ENCODE peak calls at places on chromosomes 11 and 22, in four cellular contexts. One of them, this sample, is unnamed.
A peak's percentile ranks its signal among the peaks of the same experiment; 100 is the strongest.

GRCh38 chr11:61102667-61103491 is 590 bp downstream of the CD5 start:
- DNase-seq in activated CD8-positive, alpha-beta T cell treated with anti-CD3 and anti-CD28 coated beads for 36 hours: peak; percentile 56
- DNase-seq in Panc1: no peak
- DNase-seq in AG04449: no peak
- DNase-seq in this sample: no peak

GRCh38 chr11:26806209-26806608 is 84.3 kb upstream of the SLC5A12 start:
- DNase-seq in activated CD8-positive, alpha-beta T cell treated with anti-CD3 and anti-CD28 coated beads for 36 hours: no peak
- DNase-seq in Panc1: no peak
- DNase-seq in AG04449: peak; percentile 26
- DNase-seq in this sample: no peak

GRCh38 chr11:33151411-33151810 is 9.9 kb downstream of the CSTF3 start:
- DNase-seq in activated CD8-positive, alpha-beta T cell treated with anti-CD3 and anti-CD28 coated beads for 36 hours: no peak
- DNase-seq in Panc1: no peak
- DNase-seq in AG04449: no peak
- DNase-seq in this sample: no peak

GRCh38 chr11:117315285-117316196 is 515 bp downstream of the BACE1 start:
- DNase-seq in activated CD8-positive, alpha-beta T cell treated with anti-CD3 and anti-CD28 coated beads for 36 hours: peak; percentile 36
- DNase-seq in Panc1: no peak
- DNase-seq in AG04449: no peak
- DNase-seq in this sample: no peak

GRCh38 chr11:134025086-134025437 is 43.8 kb upstream of the JAM3 start:
- DNase-seq in activated CD8-positive, alpha-beta T cell treated with anti-CD3 and anti-CD28 coated beads for 36 hours: no peak
- DNase-seq in Panc1: no peak
- DNase-seq in AG04449: no peak
- DNase-seq in this sample: no peak

GRCh38 chr11:95363189-95363588 is 132.2 kb upstream of the SESN3 start:
- DNase-seq in activated CD8-positive, alpha-beta T cell treated with anti-CD3 and anti-CD28 coated beads for 36 hours: no peak
- DNase-seq in Panc1: no peak
- DNase-seq in AG04449: no peak
- DNase-seq in this sample: no peak

GRCh38 chr11:63937713-63938480 is 905 bp upstream of the NAA40 start:
- DNase-seq in activated CD8-positive, alpha-beta T cell treated with anti-CD3 and anti-CD28 coated beads for 36 hours: peak; percentile 51
- DNase-seq in Panc1: peak; percentile 20
- DNase-seq in AG04449: no peak
- DNase-seq in this sample: no peak

GRCh38 chr11:115201121-115201792 is 303.0 kb downstream of the CADM1 start:
- DNase-seq in activated CD8-positive, alpha-beta T cell treated with anti-CD3 and anti-CD28 coated beads for 36 hours: no peak
- DNase-seq in Panc1: no peak
- DNase-seq in AG04449: peak; percentile 89
- DNase-seq in this sample: no peak

GRCh38 chr11:48056325-48057183 is 76.2 kb downstream of the PTPRJ start:
- DNase-seq in activated CD8-positive, alpha-beta T cell treated with anti-CD3 and anti-CD28 coated beads for 36 hours: no peak
- DNase-seq in Panc1: no peak
- DNase-seq in AG04449: no peak
- DNase-seq in this sample: no peak

GRCh38 chr22:36374603-36375024 is 13.2 kb downstream of the MYH9 start:
- DNase-seq in activated CD8-positive, alpha-beta T cell treated with anti-CD3 and anti-CD28 coated beads for 36 hours: peak; percentile 88
- DNase-seq in Panc1: no peak
- DNase-seq in AG04449: no peak
- DNase-seq in this sample: peak; percentile 97

GRCh38 chr11:123103326-123103980 is 41.5 kb upstream of the HSPA8 start:
- DNase-seq in activated CD8-positive, alpha-beta T cell treated with anti-CD3 and anti-CD28 coated beads for 36 hours: peak; percentile 40
- DNase-seq in Panc1: peak; percentile 59
- DNase-seq in AG04449: peak; percentile 45
- DNase-seq in this sample: no peak

GRCh38 chr11:78313181-78313788 is 104.3 kb downstream of the GAB2 start:
- DNase-seq in activated CD8-positive, alpha-beta T cell treated with anti-CD3 and anti-CD28 coated beads for 36 hours: no peak
- DNase-seq in Panc1: peak; percentile 64
- DNase-seq in AG04449: no peak
- DNase-seq in this sample: no peak

GRCh38 chr11:98003606-98004371 is 1017.0 kb upstream of the CNTN5 start:
- DNase-seq in activated CD8-positive, alpha-beta T cell treated with anti-CD3 and anti-CD28 coated beads for 36 hours: no peak
- DNase-seq in Panc1: no peak
- DNase-seq in AG04449: no peak
- DNase-seq in this sample: no peak

GRCh38 chr11:130069684-130070108 is at the start of gene APLP2:
- DNase-seq in activated CD8-positive, alpha-beta T cell treated with anti-CD3 and anti-CD28 coated beads for 36 hours: peak; percentile 99
- DNase-seq in Panc1: peak; percentile 90
- DNase-seq in AG04449: peak; percentile 84
- DNase-seq in this sample: peak; percentile 99

GRCh38 chr11:494761-495536 is 12.1 kb downstream of the RNH1 start:
- DNase-seq in activated CD8-positive, alpha-beta T cell treated with anti-CD3 and anti-CD28 coated beads for 36 hours: no peak
- DNase-seq in Panc1: no peak
- DNase-seq in AG04449: no peak
- DNase-seq in this sample: peak; percentile 70

GRCh38 chr11:73154178-73154577 is 12.1 kb upstream of the FCHSD2 start:
- DNase-seq in activated CD8-positive, alpha-beta T cell treated with anti-CD3 and anti-CD28 coated beads for 36 hours: peak; percentile 54
- DNase-seq in Panc1: no peak
- DNase-seq in AG04449: no peak
- DNase-seq in this sample: no peak

GRCh38 chr22:46801331-46801811 is 38.9 kb downstream of the TBC1D22A start:
- DNase-seq in activated CD8-positive, alpha-beta T cell treated with anti-CD3 and anti-CD28 coated beads for 36 hours: no peak
- DNase-seq in Panc1: no peak
- DNase-seq in AG04449: no peak
- DNase-seq in this sample: no peak

GRCh38 chr11:47992959-47993820 is 12.8 kb downstream of the PTPRJ start:
- DNase-seq in activated CD8-positive, alpha-beta T cell treated with anti-CD3 and anti-CD28 coated beads for 36 hours: no peak
- DNase-seq in Panc1: peak; percentile 78
- DNase-seq in AG04449: no peak
- DNase-seq in this sample: no peak

GRCh38 chr11:110793556-110793955 is 81.3 kb upstream of the ARHGAP20 start:
- DNase-seq in activated CD8-positive, alpha-beta T cell treated with anti-CD3 and anti-CD28 coated beads for 36 hours: peak; percentile 6
- DNase-seq in Panc1: no peak
- DNase-seq in AG04449: no peak
- DNase-seq in this sample: no peak

GRCh38 chr11:105139669-105140068 is at the start of gene CARD18:
- DNase-seq in activated CD8-positive, alpha-beta T cell treated with anti-CD3 and anti-CD28 coated beads for 36 hours: no peak
- DNase-seq in Panc1: no peak
- DNase-seq in AG04449: no peak
- DNase-seq in this sample: no peak

GRCh38 chr11:65432686-65433582 is 10.3 kb downstream of the NEAT1 start:
- DNase-seq in activated CD8-positive, alpha-beta T cell treated with anti-CD3 and anti-CD28 coated beads for 36 hours: no peak
- DNase-seq in Panc1: no peak
- DNase-seq in AG04449: no peak
- DNase-seq in this sample: no peak

GRCh38 chr11:86234831-86235461 is 9.6 kb upstream of the EED start:
- DNase-seq in activated CD8-positive, alpha-beta T cell treated with anti-CD3 and anti-CD28 coated beads for 36 hours: no peak
- DNase-seq in Panc1: no peak
- DNase-seq in AG04449: no peak
- DNase-seq in this sample: no peak

GRCh38 chr11:33773399-33774355 is 643 bp downstream of the FBXO3 start:
- DNase-seq in activated CD8-positive, alpha-beta T cell treated with anti-CD3 and anti-CD28 coated beads for 36 hours: peak; percentile 63
- DNase-seq in Panc1: no peak
- DNase-seq in AG04449: no peak
- DNase-seq in this sample: no peak

GRCh38 chr22:46649176-46650077 is 29.2 kb downstream of the GRAMD4 start:
- DNase-seq in activated CD8-positive, alpha-beta T cell treated with anti-CD3 and anti-CD28 coated beads for 36 hours: no peak
- DNase-seq in Panc1: no peak
- DNase-seq in AG04449: no peak
- DNase-seq in this sample: no peak

GRCh38 chr11:86473991-86474833 is 99.5 kb downstream of the CCDC81 start:
- DNase-seq in activated CD8-positive, alpha-beta T cell treated with anti-CD3 and anti-CD28 coated beads for 36 hours: no peak
- DNase-seq in Panc1: no peak
- DNase-seq in AG04449: no peak
- DNase-seq in this sample: no peak

GRCh38 chr11:47711225-47711624 is 3.9 kb downstream of the AGBL2 start:
- DNase-seq in activated CD8-positive, alpha-beta T cell treated with anti-CD3 and anti-CD28 coated beads for 36 hours: no peak
- DNase-seq in Panc1: no peak
- DNase-seq in AG04449: no peak
- DNase-seq in this sample: no peak

GRCh38 chr11:15845261-15845660 is 511.1 kb downstream of the SOX6 start:
- DNase-seq in activated CD8-positive, alpha-beta T cell treated with anti-CD3 and anti-CD28 coated beads for 36 hours: no peak
- DNase-seq in Panc1: no peak
- DNase-seq in AG04449: no peak
- DNase-seq in this sample: no peak

GRCh38 chr11:105045897-105046296 is 762 bp upstream of the CARD16 start:
- DNase-seq in activated CD8-positive, alpha-beta T cell treated with anti-CD3 and anti-CD28 coated beads for 36 hours: no peak
- DNase-seq in Panc1: no peak
- DNase-seq in AG04449: no peak
- DNase-seq in this sample: no peak

GRCh38 chr11:128595221-128595620 is 7.9 kb upstream of the ETS1 start:
- DNase-seq in activated CD8-positive, alpha-beta T cell treated with anti-CD3 and anti-CD28 coated beads for 36 hours: no peak
- DNase-seq in Panc1: no peak
- DNase-seq in AG04449: no peak
- DNase-seq in this sample: no peak

GRCh38 chr11:10410844-10411200 is 44.2 kb upstream of the AMPD3 start:
- DNase-seq in activated CD8-positive, alpha-beta T cell treated with anti-CD3 and anti-CD28 coated beads for 36 hours: no peak
- DNase-seq in Panc1: no peak
- DNase-seq in AG04449: no peak
- DNase-seq in this sample: no peak

GRCh38 chr11:129375731-129376657 is at the start of gene BARX2:
- DNase-seq in activated CD8-positive, alpha-beta T cell treated with anti-CD3 and anti-CD28 coated beads for 36 hours: peak; percentile 53
- DNase-seq in Panc1: peak; percentile 35
- DNase-seq in AG04449: no peak
- DNase-seq in this sample: peak; percentile 67

GRCh38 chr11:8375460-8375859 is 111.8 kb upstream of the LMO1 start:
- DNase-seq in activated CD8-positive, alpha-beta T cell treated with anti-CD3 and anti-CD28 coated beads for 36 hours: no peak
- DNase-seq in Panc1: no peak
- DNase-seq in AG04449: no peak
- DNase-seq in this sample: no peak

GRCh38 chr22:33766056-33766455 is 154.2 kb downstream of the LARGE1 start:
- DNase-seq in activated CD8-positive, alpha-beta T cell treated with anti-CD3 and anti-CD28 coated beads for 36 hours: no peak
- DNase-seq in Panc1: no peak
- DNase-seq in AG04449: no peak
- DNase-seq in this sample: no peak

GRCh38 chr22:46823654-46824053 is 61.2 kb downstream of the TBC1D22A start:
- DNase-seq in activated CD8-positive, alpha-beta T cell treated with anti-CD3 and anti-CD28 coated beads for 36 hours: no peak
- DNase-seq in Panc1: no peak
- DNase-seq in AG04449: no peak
- DNase-seq in this sample: no peak

GRCh38 chr11:2663915-2664314 is 35.9 kb downstream of the KCNQ1OT1 start:
- DNase-seq in activated CD8-positive, alpha-beta T cell treated with anti-CD3 and anti-CD28 coated beads for 36 hours: no peak
- DNase-seq in Panc1: no peak
- DNase-seq in AG04449: no peak
- DNase-seq in this sample: no peak
- TF ChIP-seq CTCF in activated CD8-positive, alpha-beta T cell treated with anti-CD3 and anti-CD28 coated beads for 36 hours: no peak
- TF ChIP-seq CTCF in Panc1: no peak
- TF ChIP-seq CTCF in AG04449: no peak
- TF ChIP-seq CTCF in this sample: no peak

DNA sequence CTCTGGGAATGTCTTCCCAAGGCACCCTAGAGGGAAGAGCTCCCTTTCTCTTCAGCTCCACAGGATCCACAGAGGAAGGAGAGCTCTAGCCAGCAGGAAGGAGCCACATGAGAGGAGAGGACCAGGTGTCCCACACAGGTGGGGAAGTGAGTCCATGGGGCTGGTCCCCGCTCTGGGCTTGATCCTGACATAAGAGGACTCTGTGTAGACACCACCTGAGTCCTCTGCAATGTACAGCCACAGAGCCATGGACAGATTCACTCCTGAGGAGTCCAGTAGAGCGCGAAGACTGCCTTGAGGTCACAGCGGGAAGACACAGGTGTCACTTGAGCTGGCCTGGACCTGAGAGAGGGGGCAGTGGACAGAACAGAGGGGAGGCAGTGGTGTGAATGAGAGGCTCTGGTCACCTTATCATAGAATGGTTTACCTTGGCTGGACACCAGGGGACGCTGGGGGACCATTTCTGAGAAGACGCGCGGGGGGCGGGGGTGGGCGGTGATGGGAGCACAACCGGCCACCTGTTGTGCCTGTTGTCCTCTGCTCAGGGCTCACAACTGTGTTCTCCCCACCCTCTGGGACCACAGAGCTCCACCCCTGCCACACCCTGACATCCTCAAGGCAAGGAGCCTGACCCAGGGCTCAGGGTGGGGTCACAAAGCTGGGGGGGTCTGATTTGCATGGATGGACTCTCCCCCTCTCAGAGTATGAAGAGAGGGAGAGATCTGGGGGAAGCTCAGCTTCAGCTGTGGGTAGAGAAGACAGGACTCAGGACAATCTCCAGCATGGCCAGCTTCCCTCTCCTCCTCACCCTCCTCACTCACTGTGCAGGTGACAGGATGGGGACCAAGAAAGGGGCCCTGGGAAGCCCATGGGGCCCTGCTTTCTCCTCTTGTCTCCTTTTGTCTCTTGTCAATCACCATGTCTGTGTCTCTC is 128.2 kb downstream of the ZNF280B start:
- DNase-seq in activated CD8-positive, alpha-beta T cell treated with anti-CD3 and anti-CD28 coated beads for 36 hours: peak; percentile 27
- DNase-seq in Panc1: no peak
- DNase-seq in AG04449: no peak
- DNase-seq in this sample: no peak
- TF ChIP-seq CTCF in activated CD8-positive, alpha-beta T cell treated with anti-CD3 and anti-CD28 coated beads for 36 hours: peak; percentile 11
- TF ChIP-seq CTCF in Panc1: peak; percentile 52
- TF ChIP-seq CTCF in AG04449: no peak
- TF ChIP-seq CTCF in this sample: no peak

GRCh38 chr11:93541884-93542752 is 1.1 kb downstream of the SMCO4 start:
- DNase-seq in activated CD8-positive, alpha-beta T cell treated with anti-CD3 and anti-CD28 coated beads for 36 hours: peak; percentile 44
- DNase-seq in Panc1: peak; percentile 43
- DNase-seq in AG04449: no peak
- DNase-seq in this sample: no peak

GRCh38 chr11:93545566-93545965 is 2.4 kb upstream of the SMCO4 start:
- DNase-seq in activated CD8-positive, alpha-beta T cell treated with anti-CD3 and anti-CD28 coated beads for 36 hours: peak; percentile 32
- DNase-seq in Panc1: no peak
- DNase-seq in AG04449: no peak
- DNase-seq in this sample: no peak

GRCh38 chr11:93542753-93543246 is 391 bp downstream of the SMCO4 start:
- DNase-seq in activated CD8-positive, alpha-beta T cell treated with anti-CD3 and anti-CD28 coated beads for 36 hours: no peak
- DNase-seq in Panc1: no peak
- DNase-seq in AG04449: no peak
- DNase-seq in this sample: no peak

GRCh38 chr11:93541154-93541553 is 2.0 kb downstream of the SMCO4 start:
- DNase-seq in activated CD8-positive, alpha-beta T cell treated with anti-CD3 and anti-CD28 coated beads for 36 hours: no peak
- DNase-seq in Panc1: no peak
- DNase-seq in AG04449: no peak
- DNase-seq in this sample: no peak

DNA sequence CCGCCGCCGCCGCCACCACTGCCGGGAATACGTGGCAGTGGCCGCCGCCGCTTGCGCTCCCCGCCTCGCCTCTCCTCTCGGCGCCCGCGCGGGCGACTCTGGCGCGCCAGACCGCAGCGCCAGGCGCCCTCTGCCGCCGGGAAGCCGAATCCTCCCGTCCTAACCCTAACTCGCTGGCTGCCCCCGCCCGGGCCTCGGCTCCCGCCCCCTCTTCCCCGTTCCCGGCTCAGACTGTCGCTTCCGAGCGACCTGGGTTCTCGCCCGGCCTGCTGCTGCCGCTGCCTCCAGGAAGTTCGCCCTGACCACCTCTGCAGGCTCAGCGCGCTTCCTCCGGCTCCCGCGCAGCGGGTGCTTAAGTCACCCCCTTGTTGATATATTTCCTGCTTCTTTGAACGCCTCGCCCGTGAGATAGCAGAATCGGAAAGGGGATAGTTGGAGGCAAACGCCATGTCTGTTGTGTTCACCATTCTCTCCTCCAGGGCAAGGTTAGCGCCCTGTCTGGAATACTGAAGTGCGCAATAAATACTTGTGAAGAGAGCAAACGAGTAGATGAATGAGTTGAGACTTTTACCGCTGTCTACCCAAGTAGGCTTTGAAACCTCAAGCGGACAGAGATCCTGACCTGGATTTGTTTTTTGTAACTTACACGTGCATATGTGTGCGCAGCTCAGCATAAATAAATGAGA is at the start of gene SMCO4:
- DNase-seq in activated CD8-positive, alpha-beta T cell treated with anti-CD3 and anti-CD28 coated beads for 36 hours: peak; percentile 68
- DNase-seq in Panc1: peak; percentile 35
- DNase-seq in AG04449: no peak
- DNase-seq in this sample: peak; percentile 74
- TF ChIP-seq CTCF in activated CD8-positive, alpha-beta T cell treated with anti-CD3 and anti-CD28 coated beads for 36 hours: peak; percentile 50
- TF ChIP-seq CTCF in Panc1: peak; percentile 93
- TF ChIP-seq CTCF in AG04449: peak; percentile 83
- TF ChIP-seq CTCF in this sample: peak; percentile 78

GRCh38 chr11:68213555-68214172 is 568 bp upstream of the KMT5B start:
- DNase-seq in activated CD8-positive, alpha-beta T cell treated with anti-CD3 and anti-CD28 coated beads for 36 hours: peak; percentile 78
- DNase-seq in Panc1: no peak
- DNase-seq in AG04449: peak; percentile 87
- DNase-seq in this sample: peak; percentile 86
- TF ChIP-seq CTCF in activated CD8-positive, alpha-beta T cell treated with anti-CD3 and anti-CD28 coated beads for 36 hours: no peak
- TF ChIP-seq CTCF in Panc1: no peak
- TF ChIP-seq CTCF in AG04449: no peak
- TF ChIP-seq CTCF in this sample: no peak